ENCODE peak calls at places on chromosomes 4 and X, in six cellular contexts. H, V, D, A, R and F are unnamed samples.

GRCh38 chrX:13087322-13088154 is 43.1 kb upstream of the FAM9C start:
- DNase-seq in R (peak), H (peak), A (no peak), V (no peak), D (no peak), F (no peak)

GRCh38 chrX:64395568-64395929 is 297 bp upstream of the MTMR8 start:
- DNase-seq in D (no peak), R (no peak), H (no peak), A (no peak), V (no peak), F (no peak)

GRCh38 chrX:12690646-12691045 is 100.6 kb upstream of the PRPS2 start:
- DNase-seq in D (no peak), R (no peak), V (no peak), H (no peak), A (no peak), F (no peak)

GRCh38 chrX:23513121-23513520 is 154.2 kb upstream of the PRDX4 start:
- DNase-seq in D (no peak), R (no peak), H (no peak), A (no peak), V (no peak), F (no peak)

GRCh38 chr4:168386002-168386401 is 67.5 kb upstream of the DDX60 start:
- DNase-seq in V (no peak), R (no peak), D (no peak), H (no peak), A (no peak), F (no peak)

GRCh38 chr4:114078636-114079035 is 99.2 kb upstream of the ARSJ start:
- DNase-seq in D (no peak), R (no peak), A (no peak), H (no peak), V (no peak), F (no peak)

GRCh38 chr4:151604238-151604637 is 156.6 kb downstream of the GATB start:
- DNase-seq in H (no peak), V (no peak), A (no peak), D (no peak), R (peak), F (no peak)

GRCh38 chr4:55347610-55348228 is 1.7 kb downstream of the SRD5A3 start:
- DNase-seq in R (no peak), D (no peak), H (no peak), V (no peak), A (no peak), F (no peak)

GRCh38 chr4:75921910-75922309 is 18.9 kb downstream of the NAAA start:
- DNase-seq in R (no peak), V (no peak), A (no peak), D (no peak), H (no peak), F (no peak)

GRCh38 chrX:69068295-69069085 is 96.8 kb downstream of the PJA1 start:
- DNase-seq in D (peak), A (peak), R (no peak), H (no peak), V (no peak), F (no peak)

GRCh38 chr4:37767546-37767945 is 58.9 kb upstream of the PGM2 start:
- DNase-seq in H (no peak), R (peak), D (peak), A (peak), V (no peak), F (peak)

GRCh38 chr4:76198411-76199237 is 15.0 kb downstream of the SCARB2 start:
- DNase-seq in A (peak), D (peak), R (peak), H (no peak), V (peak), F (peak)

GRCh38 chrX:25523574-25523973 is 507.8 kb upstream of the ARX start:
- DNase-seq in H (no peak), A (no peak), V (peak), D (no peak), R (peak), F (no peak)

GRCh38 chr4:121898150-121898549 is 27.9 kb upstream of the BBS7 start:
- DNase-seq in H (peak), V (peak), D (no peak), A (no peak), R (no peak), F (no peak)

GRCh38 chr4:175109933-175110332 is 191.8 kb downstream of the ADAM29 start:
- DNase-seq in A (no peak), H (no peak), D (no peak), V (no peak), R (no peak), F (no peak)

GRCh38 chr4:54585321-54586000 is 72.3 kb upstream of the KIT start:
- DNase-seq in V (no peak), R (peak), H (no peak), A (no peak), D (no peak), F (no peak)

GRCh38 chr4:152920768-152921167 is 15.4 kb upstream of the FHDC1 start:
- DNase-seq in H (no peak), R (no peak), A (no peak), V (no peak), D (no peak), F (no peak)

GRCh38 chr4:44985938-44986337 is 259.6 kb upstream of the GNPDA2 start:
- DNase-seq in R (no peak), H (no peak), D (no peak), V (no peak), A (no peak), F (no peak)

GRCh38 chr4:8913121-8913857 is 41.6 kb upstream of the HMX1 start:
- DNase-seq in H (no peak), A (no peak), R (no peak), V (no peak), D (no peak), F (peak)